ENCODE peak calls at places on chromosomes 2 and 18, in six cellular contexts. I is RWPE1; K is fibroblast of mammary gland; P is activated CD8-positive, alpha-beta memory T cell treated with anti-CD3 and anti-CD28 coated beads, Interleukin-2, amount 50 U/mL, for 4 hours; C is occipital lobe; Y is CD8-positive, alpha-beta memory T cell. N is an unnamed sample.

GRCh38 chr18:51405683-51406477 is 208.4 kb upstream of the MEX3C start:
- DNase-seq in I (no peak), K (no peak), P (no peak), C (no peak), Y (no peak), N (no peak)

GRCh38 chr18:7104649-7105048 is 12.9 kb downstream of the LAMA1 start:
- DNase-seq in I (no peak), K (no peak), P (no peak), C (no peak), Y (no peak), N (no peak)

GRCh38 chr18:58078889-58079573 is 35.0 kb downstream of the NEDD4L start:
- DNase-seq in I (no peak), K (no peak), P (no peak), C (no peak), Y (no peak), N (no peak)

GRCh38 chr2:236562434-236562833 is 7.2 kb upstream of the ACKR3 start:
- DNase-seq in I (peak), K (peak), P (no peak), C (no peak), Y (no peak), N (no peak)

GRCh38 chr2:43461461-43462073 is 134.3 kb downstream of the THADA start:
- DNase-seq in I (no peak), K (no peak), P (no peak), C (no peak), Y (no peak), N (no peak)

GRCh38 chr2:141068053-141068682 is 1062.6 kb downstream of the LRP1B start:
- DNase-seq in I (no peak), K (no peak), P (no peak), C (no peak), Y (no peak), N (no peak)

GRCh38 chr18:8177330-8178016 is 431.8 kb upstream of the RAB12 start:
- DNase-seq in I (peak), K (peak), P (no peak), C (no peak), Y (no peak), N (no peak)

GRCh38 chr2:26356771-26357170 is 10.2 kb upstream of the ADGRF3 start:
- DNase-seq in I (no peak), K (no peak), P (no peak), C (no peak), Y (no peak), N (no peak)

GRCh38 chr2:72115361-72116080 is 32.1 kb downstream of the CYP26B1 start:
- DNase-seq in I (peak), K (peak), P (no peak), C (no peak), Y (no peak), N (no peak)

GRCh38 chr2:134446431-134447091 is 192.7 kb downstream of the MGAT5 start:
- DNase-seq in I (peak), K (peak), P (no peak), C (peak), Y (no peak), N (no peak)

GRCh38 chr18:76823166-76823539 is 796 bp downstream of the ZNF236 start:
- DNase-seq in I (no peak), K (no peak), P (no peak), C (no peak), Y (no peak), N (no peak)

GRCh38 chr2:55422876-55423275 is 3.2 kb upstream of the CCDC88A start:
- DNase-seq in I (no peak), K (no peak), P (no peak), C (no peak), Y (no peak), N (no peak)

GRCh38 chr2:219430633-219431615 is 3.7 kb upstream of the SPEG start:
- DNase-seq in I (peak), K (peak), P (no peak), C (no peak), Y (no peak), N (no peak)

GRCh38 chr2:53913721-53914120 is 54.0 kb upstream of the GPR75 start:
- DNase-seq in I (no peak), K (peak), P (peak), C (no peak), Y (no peak), N (no peak)

GRCh38 chr2:2264416-2264815 is 66.7 kb downstream of the MYT1L start:
- DNase-seq in I (no peak), K (no peak), P (no peak), C (no peak), Y (no peak), N (no peak)

GRCh38 chr2:130231656-130232055 is 33.4 kb upstream of the TUBA3E start:
- DNase-seq in I (no peak), K (no peak), P (no peak), C (no peak), Y (no peak), N (no peak)

GRCh38 chr18:2655954-2656236 is 369 bp downstream of the SMCHD1 start:
- DNase-seq in I (no peak), K (peak), P (no peak), C (peak), Y (no peak), N (peak)

GRCh38 chr18:286515-287310 is 18.9 kb upstream of the THOC1 start:
- DNase-seq in I (peak), K (peak), P (no peak), C (no peak), Y (no peak), N (no peak)

GRCh38 chr2:215843579-215843978 is 169.8 kb downstream of the MREG start:
- DNase-seq in I (peak), K (peak), P (no peak), C (peak), Y (no peak), N (no peak)

GRCh38 chr2:26344581-26345283 is 1.2 kb upstream of the SELENOI start:
- DNase-seq in I (no peak), K (peak), P (peak), C (no peak), Y (peak), N (no peak)

N was measured in CD14-positive monocyte.